ENCODE peak calls at places on chromosomes 16 and 17, in six cellular contexts. N is dorsolateral prefrontal cortex, D is uterus, U is cardiac fibroblast, P is epithelial cell of esophagus, H is IMR-90. F is an unnamed sample.

GRCh38 chr17:61361084-61361483 is 38.6 kb upstream of the TBX2 start:
- DNase-seq in N (no peak), D (no peak), U (peak), P (peak), H (peak), F (no peak)

GRCh38 chr16:66658143-66658859 is 38.2 kb downstream of the CMTM4 start:
- DNase-seq in N (no peak), D (no peak), U (no peak), P (no peak), H (no peak), F (no peak)

GRCh38 chr17:18031955-18032354 is 7.0 kb downstream of the ATPAF2 start:
- DNase-seq in N (no peak), D (no peak), U (peak), P (peak), H (peak), F (peak)

GRCh38 chr16:28977703-28978641 is 3.4 kb downstream of the SPNS1 start:
- DNase-seq in N (no peak), D (no peak), U (no peak), P (peak), H (no peak), F (no peak)

GRCh38 chr16:58176608-58177346 is 21.1 kb downstream of the CSNK2A2 start:
- DNase-seq in N (no peak), D (no peak), U (no peak), P (no peak), H (no peak), F (no peak)

GRCh38 chr17:50170662-50171370 is 5.0 kb downstream of the SGCA start:
- DNase-seq in N (no peak), D (no peak), U (no peak), P (peak), H (no peak), F (no peak)

GRCh38 chr16:75854117-75854516 is 127.8 kb upstream of the CPHXL start:
- DNase-seq in N (no peak), D (no peak), U (no peak), P (no peak), H (no peak), F (no peak)

GRCh38 chr16:4893103-4893862 is 43.7 kb downstream of the PPL start:
- DNase-seq in N (no peak), D (no peak), U (no peak), P (no peak), H (no peak), F (no peak)

GRCh38 chr17:81123052-81124048 is 42.0 kb upstream of the PVALEF start:
- DNase-seq in N (no peak), D (no peak), U (no peak), P (no peak), H (no peak), F (no peak)

GRCh38 chr16:87075319-87075860 is 241.8 kb downstream of the C16orf95 start:
- DNase-seq in N (no peak), D (no peak), U (no peak), P (no peak), H (no peak), F (no peak)

GRCh38 chr17:83072600-83073358 is 6.6 kb upstream of the METRNL start:
- DNase-seq in N (no peak), D (no peak), U (no peak), P (no peak), H (no peak), F (no peak)

GRCh38 chr17:39094607-39095308 is 56.7 kb downstream of the PLXDC1 start:
- DNase-seq in N (no peak), D (no peak), U (no peak), P (no peak), H (no peak), F (no peak)

GRCh38 chr17:79541038-79541437 is 69.8 kb downstream of the RBFOX3 start:
- DNase-seq in N (no peak), D (no peak), U (no peak), P (no peak), H (no peak), F (no peak)

GRCh38 chr16:89924298-89924924 is 1.3 kb downstream of the TUBB3 start:
- DNase-seq in N (peak), D (no peak), U (peak), P (peak), H (peak), F (no peak)

GRCh38 chr16:67277999-67278772 is 1.1 kb upstream of the PLEKHG4 start:
- DNase-seq in N (no peak), D (no peak), U (peak), P (peak), H (peak), F (peak)

GRCh38 chr16:3459401-3460090 is 16.1 kb downstream of the NAA60 start:
- DNase-seq in N (no peak), D (no peak), U (no peak), P (no peak), H (peak), F (no peak)

GRCh38 chr17:59848778-59849177 is 44.0 kb downstream of the TUBD1 start:
- DNase-seq in N (no peak), D (peak), U (peak), P (peak), H (peak), F (peak)

GRCh38 chr17:42005128-42005527 is 12.1 kb downstream of the DNAJC7 start:
- DNase-seq in N (no peak), D (no peak), U (no peak), P (no peak), H (no peak), F (no peak)

GRCh38 chr16:4505356-4506153 is 29.4 kb downstream of the HMOX2 start:
- DNase-seq in N (no peak), D (no peak), U (no peak), P (peak), H (no peak), F (no peak)

GRCh38 chr16:58814348-58814801 is 80.3 kb upstream of the GOT2 start:
- DNase-seq in N (peak), D (peak), U (peak), P (peak), H (peak), F (peak)

GRCh38 chr17:46782250-46782953 is 36.1 kb downstream of the WNT3 start:
- DNase-seq in N (no peak), D (no peak), U (no peak), P (peak), H (no peak), F (no peak)

GRCh38 chr16:81796035-81796434 is 16.9 kb downstream of the PLCG2 start:
- DNase-seq in N (no peak), D (no peak), U (no peak), P (no peak), H (no peak), F (no peak)

GRCh38 chr16:74279805-74280204 is 16.8 kb upstream of the PSMD7 start:
- DNase-seq in N (no peak), D (no peak), U (no peak), P (no peak), H (no peak), F (no peak)

GRCh38 chr16:3305109-3306068 is at the start of the genes TIGD7 and ZNF75A:
- DNase-seq in N (peak), D (peak), U (peak), P (peak), H (peak), F (peak)

GRCh38 chr17:48954300-48954755 is 9.7 kb upstream of the SNF8 start:
- DNase-seq in N (no peak), D (no peak), U (peak), P (peak), H (peak), F (peak)

GRCh38 chr17:74244543-74244942 is 29.5 kb upstream of the DNAI2 start:
- DNase-seq in N (peak), D (no peak), U (no peak), P (no peak), H (no peak), F (no peak)

GRCh38 chr16:83272843-83273242 is 534.9 kb upstream of the HSBP1 start:
- DNase-seq in N (no peak), D (no peak), U (no peak), P (no peak), H (no peak), F (no peak)

GRCh38 chr17:79835953-79836951 is 3.0 kb downstream of the CBX4 start:
- DNase-seq in N (no peak), D (no peak), U (no peak), P (peak), H (peak), F (no peak)

GRCh38 chr16:25172831-25173230 is 43.9 kb upstream of the AQP8 start:
- DNase-seq in N (no peak), D (no peak), U (no peak), P (no peak), H (no peak), F (no peak)

GRCh38 chr16:72042157-72042660 is 12.1 kb upstream of the HP start:
- DNase-seq in N (no peak), D (peak), U (peak), P (no peak), H (no peak), F (no peak)

GRCh38 chr17:45131616-45132301 is 556 bp downstream of the PLCD3 start:
- DNase-seq in N (no peak), D (peak), U (no peak), P (peak), H (no peak), F (no peak)

GRCh38 chr16:24167129-24167528 is 89.0 kb upstream of the CACNG3 start:
- DNase-seq in N (no peak), D (no peak), U (no peak), P (no peak), H (no peak), F (no peak)

GRCh38 chr16:86676216-86676800 is 98.0 kb downstream of the FOXL1 start:
- DNase-seq in N (no peak), D (no peak), U (peak), P (peak), H (peak), F (peak)

GRCh38 chr17:15340966-15341365 is 431 bp downstream of the TEKT3 start:
- DNase-seq in N (no peak), D (no peak), U (no peak), P (no peak), H (no peak), F (no peak)

GRCh38 chr16:71515026-71515425 is 11.2 kb upstream of the CHST4 start:
- DNase-seq in N (no peak), D (no peak), U (no peak), P (no peak), H (no peak), F (no peak)

GRCh38 chr17:50540485-50541401 is 6.2 kb upstream of the SPATA20 start:
- DNase-seq in N (no peak), D (no peak), U (no peak), P (no peak), H (no peak), F (no peak)

DNA sequence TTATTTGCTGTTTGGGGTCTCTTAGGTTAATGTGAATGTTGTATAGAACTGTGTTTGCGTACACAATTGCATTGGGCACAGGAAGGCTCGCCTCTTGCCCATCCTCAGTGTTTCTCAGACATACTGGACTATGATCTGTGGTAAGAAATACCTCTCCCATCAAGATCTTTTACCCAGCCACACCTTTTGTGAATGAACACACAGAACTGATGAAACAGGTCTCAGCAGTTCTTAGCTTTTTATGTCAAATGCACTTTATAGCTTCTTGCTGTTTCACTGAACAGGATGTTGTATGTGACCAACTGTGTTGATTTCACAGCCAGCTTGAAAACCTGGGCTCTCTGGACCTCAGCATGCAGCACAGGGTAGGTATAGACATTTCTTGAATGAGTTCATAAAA is 31.5 kb downstream of the HAPSTR1 start:
- DNase-seq in N (no peak), D (no peak), U (no peak), P (no peak), H (no peak), F (no peak)
- H3K4me3 ChIP-seq in N (no peak), D (no peak), U (no peak), P (no peak), H (no peak), F (no peak)

GRCh38 chr17:33521784-33522183 is 228.7 kb upstream of the ASIC2 start:
- DNase-seq in N (no peak), D (no peak), U (no peak), P (no peak), H (no peak), F (no peak)
- TF ChIP-seq CTCF in N (no peak), D (no peak), U (peak), P (no peak), H (no peak), F (peak)

DNA sequence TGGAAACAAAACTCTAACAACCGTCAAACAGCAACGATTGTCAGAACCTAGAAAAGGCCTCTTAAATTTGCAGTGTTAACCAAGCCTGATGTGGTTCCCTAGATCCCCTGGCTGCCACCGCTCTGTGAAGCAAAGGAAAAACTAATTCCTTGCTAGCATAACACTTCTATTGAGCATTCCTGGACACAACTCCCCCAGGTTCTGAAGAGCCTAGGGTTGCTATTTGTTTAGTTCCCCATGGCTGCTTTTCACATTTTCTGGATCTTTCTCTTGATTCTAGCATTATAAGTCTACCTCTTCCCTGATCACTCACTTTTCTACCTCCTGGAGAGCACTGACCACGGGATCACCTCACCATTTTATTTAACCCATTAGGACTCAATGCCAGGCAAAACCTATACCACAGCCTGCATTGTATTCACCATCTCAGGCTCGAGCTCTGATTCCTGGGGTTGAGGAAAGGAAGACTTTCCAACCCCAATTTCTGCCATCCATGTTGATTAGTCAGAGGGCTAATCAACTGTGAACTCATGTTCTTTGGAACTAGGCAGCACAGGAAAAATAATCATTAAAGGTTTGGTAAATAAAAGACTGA is 692 bp upstream of the KCNJ16 start:
- DNase-seq in N (no peak), D (no peak), U (no peak), P (no peak), H (no peak), F (no peak)
- H3K4me3 ChIP-seq in N (no peak), D (no peak), U (no peak), P (no peak), H (no peak), F (no peak)

GRCh38 chr16:80576343-80576912 is 35.6 kb downstream of the DYNLRB2 start:
- DNase-seq in N (no peak), D (no peak), U (no peak), P (no peak), H (no peak), F (no peak)

GRCh38 chr16:80577485-80578280 is 36.9 kb downstream of the DYNLRB2 start:
- DNase-seq in N (no peak), D (no peak), U (no peak), P (no peak), H (no peak), F (no peak)

GRCh38 chr16:80583466-80583865 is 42.7 kb downstream of the DYNLRB2 start:
- DNase-seq in N (no peak), D (no peak), U (peak), P (peak), H (peak), F (peak)

GRCh38 chr16:80585764-80586163 is 45.0 kb downstream of the DYNLRB2 start:
- DNase-seq in N (no peak), D (no peak), U (no peak), P (no peak), H (no peak), F (no peak)

GRCh38 chr16:80580109-80580832 is 39.5 kb downstream of the DYNLRB2 start:
- DNase-seq in N (no peak), D (no peak), U (no peak), P (no peak), H (peak), F (peak)
- TF ChIP-seq CTCF in N (no peak), D (no peak), U (no peak), P (no peak), H (no peak), F (no peak)

DNA sequence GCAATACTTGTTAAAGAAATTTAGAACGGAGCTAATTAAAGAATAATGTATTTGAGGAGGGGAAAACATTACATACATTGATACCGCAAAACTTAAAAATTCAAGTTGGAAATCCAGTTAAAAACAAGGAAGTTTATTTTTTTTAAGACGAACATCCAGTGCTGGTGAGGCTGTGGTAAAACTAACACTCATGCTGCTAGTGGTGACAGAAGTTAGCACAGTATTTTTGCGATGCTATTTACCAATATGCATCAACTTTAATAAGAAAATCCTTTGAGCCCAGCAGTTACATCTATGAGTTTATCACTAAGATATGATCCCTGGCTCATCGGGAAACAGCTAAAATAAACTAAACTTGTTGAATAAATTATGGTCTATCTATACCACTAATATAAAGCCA is 31.7 kb downstream of the GSPT1 start:
- DNase-seq in N (no peak), D (no peak), U (no peak), P (no peak), H (no peak), F (no peak)
- H3K4me3 ChIP-seq in N (no peak), D (no peak), U (no peak), P (no peak), H (no peak), F (no peak)

DNA sequence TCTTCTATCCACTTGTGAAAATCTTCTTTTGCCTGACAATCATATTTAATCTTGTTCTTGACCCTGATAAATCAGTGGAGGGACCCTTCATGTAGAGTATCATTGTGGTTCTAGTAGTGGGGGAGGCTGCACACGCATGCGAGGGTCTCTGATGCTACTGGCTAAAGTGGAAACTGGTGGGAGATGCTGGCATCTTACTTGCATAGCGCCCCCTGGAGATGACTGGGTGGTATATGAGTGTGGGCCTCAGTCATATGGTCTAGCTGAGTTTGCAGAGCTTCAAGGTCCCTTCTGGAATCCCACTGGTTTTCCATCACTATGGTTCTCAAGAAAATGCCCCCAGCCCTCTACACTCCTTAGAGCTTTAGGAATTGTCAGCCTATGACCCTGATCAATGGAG is 236.4 kb upstream of the AXIN2 start:
- DNase-seq in N (no peak), D (no peak), U (no peak), P (peak), H (no peak), F (no peak)
- TF ChIP-seq CTCF in N (no peak), D (no peak), U (peak), P (no peak), H (no peak), F (peak)

GRCh38 chr17:28228109-28228840 is 90.7 kb upstream of the TMEM97 start:
- DNase-seq in N (no peak), D (no peak), U (no peak), P (peak), H (no peak), F (no peak)
- H3K4me3 ChIP-seq in N (peak), D (peak), U (peak), P (peak), H (peak), F (peak)

GRCh38 chr17:35057332-35057915 is 6.1 kb downstream of the RFFL start:
- DNase-seq in N (no peak), D (no peak), U (no peak), P (peak), H (no peak), F (no peak)
- TF ChIP-seq CTCF in N (no peak), D (no peak), U (no peak), P (no peak), H (no peak), F (no peak)